ENCODE peak calls at places on chromosomes 12 and 14, in nine cellular contexts. A is astrocyte of the spinal cord, G is left lung, F is CMK, V is T-cell, M is Ammon's horn, K is heart left ventricle, P is type B pancreatic cell, O is PC-3. B is an unnamed sample.

GRCh38 chr14:89720076-89720687 is 234.3 kb downstream of the EFCAB11 start:
- DNase-seq in A (no peak), G (no peak), F (no peak), V (peak; percentile 20), M (no peak), K (no peak), P (no peak), O (no peak), B (no peak)

GRCh38 chr12:59403259-59403932 is 192.4 kb upstream of the SLC16A7 start:
- DNase-seq in A (peak; percentile 63), G (no peak), F (peak; percentile 1), V (peak; percentile 3), M (peak; percentile 90), K (peak; percentile 22), P (no peak), O (peak; percentile 77), B (peak; percentile 52)

GRCh38 chr14:79028281-79028680 is 858.1 kb downstream of the NRXN3 start:
- DNase-seq in A (no peak), G (no peak), F (no peak), V (no peak), M (no peak), K (no peak), P (no peak), O (peak; percentile 30), B (no peak)

GRCh38 chr14:77601846-77602609 is 14.4 kb downstream of the SPTLC2 start:
- DNase-seq in A (no peak), G (no peak), F (no peak), V (no peak), M (no peak), K (no peak), P (no peak), O (peak; percentile 38), B (no peak)

GRCh38 chr14:70032447-70032846 is 153.2 kb downstream of the SMOC1 start:
- DNase-seq in A (no peak), G (no peak), F (no peak), V (no peak), M (no peak), K (no peak), P (no peak), O (peak; percentile 26), B (no peak)

GRCh38 chr12:48978291-48978740 is at the start of gene WNT1:
- DNase-seq in A (no peak), G (no peak), F (no peak), V (no peak), M (no peak), K (no peak), P (no peak), O (no peak), B (no peak)

GRCh38 chr14:94088516-94088915 is 7.4 kb downstream of the IFI27L1 start:
- DNase-seq in A (no peak), G (no peak), F (no peak), V (no peak), M (no peak), K (no peak), P (no peak), O (peak; percentile 27), B (no peak)

GRCh38 chr12:41983394-41983793 is 161.3 kb downstream of the GXYLT1 start:
- DNase-seq in A (peak; percentile 9), G (no peak), F (no peak), V (no peak), M (peak; percentile 64), K (no peak), P (no peak), O (no peak), B (no peak)

GRCh38 chr14:64663174-64663573 is 41.0 kb upstream of the PLEKHG3 start:
- DNase-seq in A (peak; percentile 28), G (no peak), F (no peak), V (no peak), M (no peak), K (no peak), P (no peak), O (no peak), B (no peak)

GRCh38 chr14:105159344-105159743 is 9.2 kb downstream of the JAG2 start:
- DNase-seq in A (no peak), G (no peak), F (no peak), V (no peak), M (no peak), K (no peak), P (no peak), O (no peak), B (no peak)